ENCODE peak calls at places on chromosomes 7 and 10, in seven cellular contexts. S, U, T, V, O, X and J are unnamed samples.

GRCh38 chr10:137031-137430 is 1.8 kb downstream of the ZMYND11 start:
- DNase-seq in S (peak; percentile 50), V (peak; percentile 41), T (no peak), O (no peak), U (no peak), X (peak; percentile 59), J (peak; percentile 63)

GRCh38 chr10:129332476-129332875 is 134.6 kb upstream of the MGMT start:
- DNase-seq in V (peak; percentile 56), O (no peak), X (peak; percentile 66), S (no peak), T (no peak), U (no peak), J (peak; percentile 3)

GRCh38 chr10:117926491-117926890 is 120.2 kb downstream of the RAB11FIP2 start:
- DNase-seq in V (no peak), X (peak; percentile 49), T (no peak), U (peak; percentile 45), O (no peak), S (no peak), J (no peak)

GRCh38 chr10:5524721-5525531 is at the start of gene CALML3:
- DNase-seq in S (no peak), V (no peak), O (no peak), U (no peak), T (no peak), X (no peak), J (no peak)

GRCh38 chr10:9075420-9075819 is 1020.9 kb downstream of the GATA3 start:
- DNase-seq in S (no peak), T (no peak), O (no peak), V (peak; percentile 20), U (no peak), X (no peak), J (no peak)

GRCh38 chr7:32937344-32938174 is 19.7 kb upstream of the FKBP9 start:
- DNase-seq in U (peak; percentile 33), O (peak; percentile 61), S (peak; percentile 15), X (peak; percentile 32), V (peak; percentile 82), T (peak; percentile 38), J (no peak)

GRCh38 chr7:123823898-123824753 is 20.8 kb upstream of the HYAL4 start:
- DNase-seq in V (no peak), T (no peak), X (peak; percentile 16), O (no peak), S (no peak), U (no peak), J (peak; percentile 57)

GRCh38 chr7:23477962-23478866 is 7.9 kb upstream of the IGF2BP3 start:
- DNase-seq in V (no peak), U (no peak), S (no peak), O (no peak), X (no peak), T (no peak), J (no peak)

GRCh38 chr10:74418285-74418872 is 267.4 kb downstream of the ADK start:
- DNase-seq in T (no peak), O (no peak), X (no peak), V (peak; percentile 45), S (no peak), U (peak; percentile 4), J (no peak)

GRCh38 chr10:124999433-125000365 is 57.8 kb downstream of the ZRANB1 start:
- DNase-seq in X (no peak), U (peak; percentile 97), O (no peak), T (peak; percentile 64), V (peak; percentile 27), S (no peak), J (no peak)

GRCh38 chr7:109335951-109336350 is 766.3 kb downstream of the DNAJB9 start:
- DNase-seq in S (no peak), X (no peak), T (no peak), U (no peak), O (no peak), V (no peak), J (no peak)

GRCh38 chr7:127874951-127875608 is 156.2 kb downstream of the LRRC4 start:
- DNase-seq in O (no peak), U (peak; percentile 43), T (no peak), S (no peak), X (no peak), V (no peak), J (no peak)

GRCh38 chr10:130207205-130207604 is 71.0 kb downstream of the GLRX3 start:
- DNase-seq in U (no peak), O (no peak), X (no peak), S (no peak), T (no peak), V (no peak), J (no peak)

GRCh38 chr10:119919823-119920222 is 27.3 kb downstream of the SEC23IP start:
- DNase-seq in X (no peak), U (no peak), S (no peak), V (no peak), O (no peak), T (no peak), J (peak; percentile 31)

GRCh38 chr7:112422842-112423496 is 27.3 kb upstream of the IFRD1 start:
- DNase-seq in T (peak; percentile 84), O (peak; percentile 82), X (peak; percentile 97), U (peak; percentile 91), S (peak; percentile 97), V (no peak), J (peak; percentile 38)

GRCh38 chr10:103021897-103022286 is 103.8 kb downstream of the CNNM2 start:
- DNase-seq in V (no peak), O (no peak), X (no peak), T (no peak), U (peak; percentile 12), S (no peak), J (no peak)

GRCh38 chr10:14727389-14727918 is 47.2 kb downstream of the FAM107B start:
- DNase-seq in S (no peak), O (no peak), V (no peak), T (no peak), U (no peak), X (no peak), J (no peak)

GRCh38 chr7:84729284-84729683 is 457.6 kb downstream of the SEMA3D start:
- DNase-seq in V (no peak), X (no peak), T (no peak), U (peak; percentile 69), O (no peak), S (no peak), J (no peak)

GRCh38 chr7:69837387-69838068 is 239.3 kb downstream of the AUTS2 start:
- DNase-seq in V (no peak), O (no peak), S (no peak), U (peak; percentile 44), X (no peak), T (no peak), J (no peak)

DNA sequence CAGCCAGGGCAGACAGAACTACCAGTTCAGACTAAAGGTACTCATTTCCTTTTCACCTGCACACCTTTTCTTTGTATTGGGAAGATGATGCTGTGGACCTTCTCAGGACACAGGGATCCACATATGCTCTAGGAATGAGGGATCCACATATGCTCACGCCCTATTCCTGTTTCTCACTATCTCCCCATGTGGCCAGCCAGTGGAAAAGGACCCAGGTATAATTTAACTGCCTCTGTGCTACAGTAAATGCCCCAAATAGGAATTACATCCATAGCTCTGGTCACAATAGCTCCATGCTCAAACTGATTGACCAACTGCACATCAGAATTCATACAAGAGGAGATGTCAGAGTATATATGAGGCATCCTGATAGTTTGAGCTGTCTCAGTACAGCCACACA is 43.8 kb downstream of the CTTNBP2 start:
- DNase-seq in V (no peak), X (no peak), T (no peak), U (no peak), S (no peak), O (no peak), J (no peak)
- TF ChIP-seq CTCF in V (no peak), X (no peak), T (no peak), U (no peak), S (no peak), O (no peak), J (no peak)

DNA sequence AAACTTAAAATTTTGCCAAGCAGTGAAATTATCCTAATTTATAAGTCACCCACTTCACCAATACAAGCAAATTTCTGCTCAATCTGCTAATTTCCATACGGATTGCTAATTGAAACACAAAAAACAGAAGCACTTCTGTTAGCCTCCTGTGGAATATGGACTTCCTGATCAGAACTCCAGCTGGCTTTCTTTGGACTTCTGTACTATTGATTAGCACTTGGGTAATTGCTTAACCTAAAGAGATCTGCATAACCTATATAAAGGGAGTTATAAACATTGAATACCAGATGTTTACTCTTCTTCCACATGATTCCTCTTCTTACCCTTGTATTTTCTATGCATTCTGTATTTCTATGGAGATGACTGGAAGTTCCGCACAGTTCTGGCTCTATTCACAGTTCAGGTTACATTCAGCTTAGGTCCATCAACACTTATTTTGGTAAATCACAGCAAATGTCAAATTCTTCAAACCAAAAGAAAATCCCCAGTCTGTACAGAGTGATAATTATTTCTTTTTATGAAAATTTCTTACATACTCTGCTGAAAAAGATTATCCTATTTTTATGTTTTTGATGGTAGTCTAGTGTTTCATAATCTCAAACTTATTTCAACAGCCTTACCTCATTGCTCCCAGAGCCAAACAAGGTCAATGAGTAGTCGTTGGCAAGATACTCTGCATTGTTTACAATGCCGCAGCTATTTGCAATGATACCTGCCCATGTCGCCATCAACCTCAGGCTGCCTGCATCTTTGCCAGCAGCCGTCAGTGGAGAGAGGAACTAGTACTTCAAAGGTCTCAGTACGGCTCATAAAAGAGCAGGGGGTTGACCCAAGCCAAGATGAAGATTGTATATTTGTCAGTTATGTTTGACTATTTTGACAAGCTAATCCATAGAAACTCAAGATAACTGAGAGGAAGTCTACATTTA is 225.6 kb downstream of the AHR start:
- DNase-seq in X (peak; percentile 18), O (peak; percentile 53), T (peak; percentile 9), S (peak; percentile 94), V (no peak), U (peak; percentile 78), J (peak; percentile 39)
- H3K4me3 ChIP-seq in X (no peak overlapping the region), O (no peak overlapping the region), T (no peak overlapping the region), S (no peak overlapping the region), V (no peak overlapping the region), U (no peak overlapping the region), J (no peak overlapping the region)

DNA sequence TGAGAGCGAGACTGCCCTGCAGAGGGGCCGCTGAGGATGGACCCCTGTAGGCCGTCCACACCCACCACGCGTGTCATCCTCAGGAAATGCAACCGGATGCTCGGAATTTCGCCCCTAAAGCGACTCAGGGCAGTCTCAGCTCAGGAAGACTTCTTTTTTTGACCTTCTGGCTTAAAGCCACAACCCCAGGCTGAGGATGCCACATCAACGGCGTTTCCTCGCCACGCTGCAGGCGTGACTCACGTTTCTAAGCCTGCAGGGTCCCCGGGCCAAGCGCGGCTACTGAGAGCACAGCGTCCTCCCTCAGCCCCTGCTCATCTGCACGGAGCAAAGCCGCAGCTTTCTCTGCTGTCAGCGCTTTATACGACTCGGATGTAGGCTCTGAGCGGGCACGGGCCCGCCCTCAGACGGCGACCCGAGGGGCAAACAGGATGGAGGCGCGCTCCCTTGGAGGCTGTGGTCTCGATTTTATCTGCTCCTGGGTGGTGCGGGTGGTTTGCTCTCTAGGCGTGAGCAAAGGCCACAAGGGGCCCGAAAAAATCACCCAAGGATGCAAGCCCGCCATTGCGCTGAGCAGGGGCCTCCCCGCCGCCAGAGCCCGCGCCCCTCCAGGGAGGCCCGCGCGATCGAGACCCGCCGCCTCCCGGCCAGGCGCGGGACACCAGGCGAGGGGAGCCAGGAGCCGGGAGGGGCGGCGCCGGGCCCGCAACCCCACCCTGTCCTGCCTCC is 726 bp upstream of the INSIG1 start:
- DNase-seq in V (no peak), X (peak; percentile 95), O (peak; percentile 64), U (peak; percentile 74), S (peak; percentile 71), T (peak; percentile 75), J (peak; percentile 76)
- TF ChIP-seq CTCF in V (peak; percentile 35), X (peak; percentile 9), O (no peak), U (no peak), S (peak; percentile 69), T (peak; percentile 18), J (peak; percentile 32)

DNA sequence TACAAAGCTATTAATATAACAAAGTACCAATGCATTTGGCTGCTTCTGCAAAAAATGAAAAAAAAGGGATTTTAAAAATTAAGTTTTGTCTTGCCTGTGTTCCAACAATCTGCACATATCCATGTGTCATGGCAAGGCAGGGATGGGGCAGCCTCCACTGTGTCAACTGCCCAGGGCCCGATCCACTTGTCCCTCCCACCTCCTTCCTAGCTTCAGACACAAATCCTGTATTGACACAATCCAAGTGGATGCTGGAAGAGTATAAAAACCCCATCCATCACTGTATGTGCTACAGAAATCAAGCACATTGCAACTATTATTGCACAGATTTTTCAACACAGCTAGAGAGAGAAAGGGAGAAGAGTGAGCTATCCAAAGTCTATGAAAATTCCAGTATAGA is 106.5 kb downstream of the ELMO1 start:
- DNase-seq in O (no peak), T (no peak), S (no peak), V (no peak), U (no peak), X (peak; percentile 71), J (peak; percentile 38)
- H3K4me3 ChIP-seq in O (no peak overlapping the region), T (peak overlapping the region; percentile 25), S (peak overlapping the region; percentile 22), V (no peak overlapping the region), U (no peak overlapping the region), X (peak overlapping the region; percentile 90), J (peak overlapping the region; percentile 86)